ENCODE peak calls at places on chromosomes 4 and X, in ten cellular contexts. M is H1; V is heart left ventricle; F is tibial artery; L is ELR; Z is activated CD4-positive, alpha-beta T cell treated with anti-CD3 and anti-CD28 coated beads, Interleukin-2, amount 10 ng/mL, durations not matched to agents 7 days and 5 days; R is NB4; D is activated CD4-positive, alpha-beta memory T cell treated with anti-CD3 and anti-CD28 coated beads, Interleukin-2, amount 10 ng/mL, durations not matched to agents 7 days and 5 days; O is AG08395; U is stimulated activated CD4-positive, alpha-beta T cell treated with anti-CD3 and anti-CD28 coated beads, Interleukin-1b, Interleukin-23, amount 100 ng/mL, for 4 hours. Q is an unnamed sample.

GRCh38 chr4:149719806-149720205 is 95.8 kb downstream of the IQCM start:
- DNase-seq in M (no peak), V (no peak), F (no peak), L (no peak), Z (no peak), R (no peak), D (no peak), O (no peak), U (no peak), Q (no peak)

GRCh38 chrX:10190367-10190766 is 33.6 kb downstream of the CLCN4 start:
- DNase-seq in M (no peak), V (peak; percentile 28), F (no peak), L (peak; percentile 76), Z (no peak), R (peak; percentile 72), D (no peak), O (peak; percentile 58), U (no peak), Q (peak; percentile 42)

GRCh38 chr4:127846061-127846460 is 34.6 kb upstream of the PLK4 start:
- DNase-seq in M (no peak), V (no peak), F (no peak), L (no peak), Z (no peak), R (no peak), D (no peak), O (no peak), U (no peak), Q (no peak)

GRCh38 chr4:143202824-143203223 is 18.1 kb downstream of the USP38 start:
- DNase-seq in M (no peak), V (no peak), F (no peak), L (peak; percentile 28), Z (no peak), R (no peak), D (no peak), O (no peak), U (no peak), Q (no peak)

GRCh38 chr4:109801895-109802319 is at the start of gene CFI:
- DNase-seq in M (no peak), V (no peak), F (no peak), L (peak; percentile 23), Z (no peak), R (no peak), D (no peak), O (peak; percentile 57), U (no peak), Q (no peak)

GRCh38 chr4:54958236-54958635 is 167.2 kb downstream of the KDR start:
- DNase-seq in M (no peak), V (no peak), F (no peak), L (no peak), Z (peak; percentile 27), R (no peak), D (peak; percentile 17), O (no peak), U (no peak), Q (peak; percentile 21)

GRCh38 chr4:3401436-3402171 is 40.2 kb upstream of the HGFAC start:
- DNase-seq in M (no peak), V (no peak), F (no peak), L (peak; percentile 74), Z (no peak), R (no peak), D (no peak), O (no peak), U (no peak), Q (no peak)

GRCh38 chr4:44422912-44423311 is 25.7 kb downstream of the KCTD8 start:
- DNase-seq in M (no peak), V (no peak), F (no peak), L (no peak), Z (no peak), R (no peak), D (no peak), O (no peak), U (no peak), Q (no peak)